ENCODE peak calls at places on chromosomes 6 and 20, in six cellular contexts. M, V, N, O, C and L are unnamed samples.

GRCh38 chr6:101296184-101296583 is 97.3 kb upstream of the GRIK2 start:
- DNase-seq in M (peak; percentile 2), V (peak; percentile 96), O (no peak), C (no peak), N (peak; percentile 3), L (peak; percentile 83)

GRCh38 chr6:134111062-134111677 is 58.7 kb upstream of the SLC2A12 start:
- DNase-seq in N (no peak), C (no peak), V (peak; percentile 74), M (peak; percentile 77), O (no peak), L (no peak)

GRCh38 chr6:43763812-43764522 is 6.0 kb upstream of the VEGFA start:
- DNase-seq in C (no peak), N (no peak), O (no peak), V (no peak), M (no peak), L (no peak)

GRCh38 chr6:158290659-158291058 is 21.6 kb upstream of the TULP4 start:
- DNase-seq in M (no peak), N (no peak), O (no peak), C (no peak), V (no peak), L (no peak)

GRCh38 chr6:80106418-80107235 is at the start of gene BCKDHB:
- DNase-seq in V (peak; percentile 97), C (peak; percentile 99), M (peak; percentile 96), O (peak; percentile 99), N (peak; percentile 95), L (peak; percentile 87)

GRCh38 chr6:170165501-170166117 is 125.3 kb downstream of the DLL1 start:
- DNase-seq in O (no peak), N (peak; percentile 75), M (no peak), V (no peak), C (no peak), L (no peak)

GRCh38 chr6:46629698-46630097 is 22.9 kb downstream of the CYP39A1 start:
- DNase-seq in V (no peak), M (no peak), O (no peak), N (no peak), C (no peak), L (no peak)

GRCh38 chr20:57665589-57665971 is 44.2 kb downstream of the PMEPA1 start:
- DNase-seq in V (no peak), C (no peak), N (no peak), O (no peak), M (no peak), L (no peak)

GRCh38 chr20:36768768-36769430 is 4.7 kb downstream of the DSN1 start:
- DNase-seq in O (no peak), C (no peak), V (peak; percentile 39), N (no peak), M (peak; percentile 37), L (peak; percentile 52)

GRCh38 chr6:73134588-73134987 is 90.7 kb downstream of the KHDC1L start:
- DNase-seq in N (peak; percentile 67), M (peak; percentile 27), V (peak; percentile 28), O (no peak), C (no peak), L (no peak)
- TF ChIP-seq CTCF in N (peak; percentile 9), M (peak; percentile 46), V (peak; percentile 46), O (no peak), C (peak; percentile 6), L (peak; percentile 15)

DNA sequence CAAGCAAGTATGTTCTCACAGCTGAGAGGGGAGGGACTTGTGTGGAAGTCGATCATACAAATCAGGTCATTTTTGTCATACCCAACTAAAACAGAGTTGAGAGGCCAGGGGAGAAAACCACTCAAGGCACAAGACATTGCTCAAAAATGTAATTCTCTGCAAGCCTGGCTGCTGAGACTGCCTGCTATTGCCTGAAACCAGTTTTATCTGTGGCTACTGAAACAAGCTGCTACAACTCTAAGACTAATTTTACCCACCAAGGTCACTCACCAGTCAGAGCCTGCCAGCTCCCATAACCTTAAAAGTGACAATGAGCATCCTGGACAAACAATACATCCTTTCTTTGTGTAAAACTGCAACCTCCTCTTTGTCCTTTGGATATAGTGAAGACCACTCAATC is 54.1 kb upstream of the CST7 start:
- DNase-seq in C (no peak), O (peak; percentile 36), M (no peak), V (no peak), N (no peak), L (no peak)
- TF ChIP-seq CTCF in C (no peak), O (no peak), M (no peak), V (no peak), N (no peak), L (no peak)

DNA sequence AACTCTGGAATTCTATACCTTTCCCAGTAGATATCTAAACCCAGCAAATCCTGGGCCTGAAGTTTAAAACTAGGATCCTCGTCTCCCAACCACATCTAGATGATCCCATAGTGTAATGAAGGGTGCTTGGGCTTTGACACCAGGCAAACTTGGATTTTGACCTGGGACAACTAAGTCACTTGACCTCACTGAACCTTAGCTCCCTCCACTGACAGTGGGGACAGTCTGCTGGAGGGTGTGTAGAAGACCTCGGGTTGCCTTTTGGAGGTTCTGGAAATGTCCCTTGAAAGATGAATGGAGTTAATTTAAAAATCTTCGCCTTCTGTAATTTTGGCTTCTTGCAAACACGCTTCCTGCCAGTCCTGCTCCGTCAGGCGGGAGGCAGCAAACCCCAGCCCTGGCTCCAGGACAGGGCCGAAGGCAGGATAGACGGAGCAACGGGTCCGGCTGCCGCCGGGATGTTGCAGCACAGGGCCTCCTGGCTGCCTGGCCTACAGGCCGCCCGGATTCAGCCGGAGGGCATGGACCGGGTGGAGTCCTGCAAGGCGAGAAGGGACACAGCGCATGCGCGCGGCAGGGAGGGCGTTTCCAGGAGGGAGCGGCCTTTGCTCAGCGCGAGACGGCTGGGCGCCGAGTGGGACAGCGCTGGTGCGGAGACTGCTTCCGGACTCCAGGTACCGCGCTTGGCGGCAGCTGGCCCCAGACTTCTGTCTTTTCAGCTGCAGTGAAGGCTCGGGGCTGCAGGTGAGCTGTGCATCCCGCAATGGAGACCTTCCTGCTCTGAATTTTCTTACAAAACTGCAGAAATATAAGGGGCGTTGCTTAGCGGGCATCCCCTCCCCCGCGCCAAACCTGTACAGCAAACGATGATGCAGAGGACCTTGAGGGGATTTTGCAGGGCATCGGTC is at the start of gene TMEM14A:
- DNase-seq in N (peak; percentile 100), M (peak; percentile 97), V (peak; percentile 90), C (peak; percentile 91), O (peak; percentile 90), L (peak; percentile 67)
- TF ChIP-seq CTCF in N (no peak), M (no peak), V (no peak), C (no peak), O (no peak), L (peak; percentile 21)

GRCh38 chr6:127547909-127548649 is 28.9 kb upstream of the C6orf58 start:
- DNase-seq in C (no peak), O (no peak), M (peak; percentile 14), N (no peak), V (peak; percentile 26), L (no peak)
- TF ChIP-seq CTCF in C (no peak), O (no peak), M (peak; percentile 51), N (no peak), V (peak; percentile 37), L (peak; percentile 24)

DNA sequence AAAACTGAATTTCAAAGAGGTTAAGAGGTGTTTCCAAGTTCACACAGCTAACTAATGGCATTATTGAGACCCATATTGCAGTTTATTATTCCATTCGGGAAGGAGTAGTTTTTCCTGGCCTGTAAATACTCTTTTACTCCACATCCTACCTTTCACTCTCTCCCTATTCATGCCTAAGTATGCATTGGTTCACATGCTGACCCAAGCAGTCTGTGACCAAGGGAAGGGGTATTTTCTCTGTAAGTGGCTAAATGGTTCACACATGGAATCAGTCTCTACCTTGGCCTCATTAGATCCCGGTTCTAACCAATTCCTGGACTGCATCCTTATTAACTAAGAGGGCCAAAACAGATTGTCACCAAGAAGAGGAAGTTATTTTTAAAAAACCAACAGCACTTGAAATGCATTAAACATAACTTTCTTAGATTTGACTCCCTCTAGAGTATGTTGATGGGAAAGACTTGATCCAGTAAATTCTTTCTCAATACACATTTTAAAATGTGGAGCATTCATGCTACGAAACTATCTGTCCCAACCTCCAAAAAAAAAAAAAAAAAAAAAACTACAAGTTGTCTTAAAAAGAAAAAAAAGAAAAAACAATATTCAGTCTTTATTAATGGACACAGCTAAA is 17.8 kb upstream of the RSPO3 start:
- DNase-seq in M (peak; percentile 16), V (peak; percentile 56), O (no peak), C (no peak), N (no peak), L (no peak)
- TF ChIP-seq CTCF in M (peak; percentile 47), V (peak; percentile 44), O (no peak), C (peak; percentile 21), N (no peak), L (peak; percentile 38)

GRCh38 chr20:62011938-62012534 is 53.6 kb downstream of the TAF4 start:
- DNase-seq in V (no peak), C (no peak), O (no peak), N (no peak), M (no peak), L (no peak)
- TF ChIP-seq CTCF in V (no peak), C (no peak), O (no peak), N (no peak), M (no peak), L (no peak)

GRCh38 chr20:63641792-63642517 is 11.3 kb downstream of the STMN3 start:
- DNase-seq in O (peak; percentile 70), N (peak; percentile 97), C (peak; percentile 79), M (peak; percentile 92), V (peak; percentile 66), L (no peak)
- TF ChIP-seq CTCF in O (no peak), N (peak; percentile 49), C (peak; percentile 53), M (peak; percentile 49), V (no peak), L (peak; percentile 28)

DNA sequence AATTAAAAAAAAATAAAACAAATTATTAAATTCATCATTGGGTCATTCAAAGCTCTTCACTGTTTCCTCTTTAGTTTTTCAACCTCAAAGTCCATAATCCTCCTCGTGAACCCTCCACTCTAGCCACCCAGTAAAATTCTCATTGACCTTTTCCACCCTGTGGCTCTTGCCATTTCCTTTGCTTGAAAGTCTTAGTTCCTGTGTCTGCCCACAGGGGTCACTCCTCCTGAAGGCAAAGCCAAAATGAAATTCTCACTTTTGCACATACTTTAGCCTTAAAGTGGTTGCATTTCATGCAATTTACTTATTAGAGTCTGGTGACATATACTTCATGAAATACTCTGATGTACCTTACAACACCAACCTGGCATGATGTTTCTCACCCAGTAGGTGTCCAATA is 263.7 kb downstream of the BMP2 start:
- DNase-seq in M (peak; percentile 11), V (no peak), O (no peak), C (no peak), N (no peak), L (no peak)
- TF ChIP-seq CTCF in M (peak; percentile 66), V (peak; percentile 10), O (no peak), C (no peak), N (no peak), L (no peak)

DNA sequence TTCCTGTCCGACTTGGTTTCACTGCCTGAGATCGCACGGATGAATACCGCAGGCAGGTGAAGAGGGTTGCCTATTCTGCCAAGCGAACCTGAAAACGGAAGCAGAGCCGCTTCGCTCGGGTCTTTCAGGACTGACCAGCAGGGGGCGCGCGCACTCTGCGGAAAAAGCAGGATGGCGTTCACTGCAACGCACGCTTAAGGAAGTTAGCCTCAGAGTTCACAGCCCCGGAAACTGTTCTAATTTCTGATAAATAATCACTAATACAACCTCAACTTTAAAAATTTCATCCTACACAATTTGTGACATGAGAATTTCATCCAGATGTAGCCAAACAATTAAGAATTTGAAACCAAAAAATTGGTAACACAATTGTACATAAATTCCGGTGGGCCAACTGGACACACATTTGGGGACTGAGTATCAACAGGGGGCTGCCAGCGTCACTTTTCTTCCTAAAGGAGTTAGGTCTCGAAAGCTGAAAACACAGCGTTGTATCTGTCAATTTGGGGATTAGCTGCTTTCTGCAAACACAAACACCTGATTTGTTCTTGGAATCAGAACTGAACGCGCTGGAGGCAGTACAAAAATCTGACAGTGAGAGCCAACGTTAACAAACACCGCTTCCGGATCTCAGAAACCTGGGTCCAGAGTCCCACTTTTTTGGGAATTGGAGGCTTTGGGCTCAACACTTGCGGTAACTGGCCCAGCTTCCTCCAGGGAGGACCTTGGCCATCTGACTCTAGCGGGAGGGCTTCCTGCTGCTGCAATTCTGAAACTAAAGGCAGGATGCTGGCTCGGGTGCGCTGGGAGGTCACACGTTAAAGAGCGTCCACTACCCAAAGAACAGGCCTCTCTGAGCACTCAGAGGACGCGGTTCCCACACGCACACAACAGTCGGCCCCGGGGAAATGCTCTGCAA is 8.8 kb downstream of the PXDC1 start:
- DNase-seq in N (peak; percentile 98), V (peak; percentile 75), C (peak; percentile 80), O (peak; percentile 91), M (peak; percentile 91), L (no peak)
- TF ChIP-seq CTCF in N (peak; percentile 96), V (peak; percentile 79), C (peak; percentile 96), O (peak; percentile 87), M (peak; percentile 98), L (peak; percentile 90)